ENCODE peak calls at places on chromosome 21, in four cellular contexts. D is vagina, A is ovary, W is testis. E is an unnamed sample.

GRCh38 chr21:29343517-29343916 is 44.8 kb downstream of the BACH1 start:
- DNase-seq in D (no peak), A (no peak), W (no peak), E (no peak)

GRCh38 chr21:30044447-30045064 is 104.8 kb upstream of the GRIK1 start:
- DNase-seq in D (no peak), A (no peak), W (peak), E (peak)

GRCh38 chr21:42941696-42942085 is 16.3 kb upstream of the ERVH48-1 start:
- DNase-seq in D (no peak), A (no peak), W (no peak), E (no peak)

GRCh38 chr21:16570196-16570595 is 840.4 kb downstream of the USP25 start:
- DNase-seq in D (no peak), A (no peak), W (no peak), E (no peak)

GRCh38 chr21:15472108-15472507 is 257.7 kb upstream of the USP25 start:
- DNase-seq in D (no peak), A (no peak), W (no peak), E (no peak)

GRCh38 chr21:38992737-38993136 is 187.0 kb downstream of the ETS2 start:
- DNase-seq in D (no peak), A (no peak), W (no peak), E (no peak)

GRCh38 chr21:29237110-29238051 is 61.3 kb upstream of the BACH1 start:
- DNase-seq in D (no peak), A (no peak), W (peak), E (no peak)

GRCh38 chr21:29209696-29210095 is 79.3 kb downstream of the MAP3K7CL start:
- DNase-seq in D (no peak), A (no peak), W (no peak), E (no peak)

GRCh38 chr21:39633770-39634181 is 21.0 kb downstream of the B3GALT5 start:
- DNase-seq in D (no peak), A (no peak), W (no peak), E (no peak)

DNA sequence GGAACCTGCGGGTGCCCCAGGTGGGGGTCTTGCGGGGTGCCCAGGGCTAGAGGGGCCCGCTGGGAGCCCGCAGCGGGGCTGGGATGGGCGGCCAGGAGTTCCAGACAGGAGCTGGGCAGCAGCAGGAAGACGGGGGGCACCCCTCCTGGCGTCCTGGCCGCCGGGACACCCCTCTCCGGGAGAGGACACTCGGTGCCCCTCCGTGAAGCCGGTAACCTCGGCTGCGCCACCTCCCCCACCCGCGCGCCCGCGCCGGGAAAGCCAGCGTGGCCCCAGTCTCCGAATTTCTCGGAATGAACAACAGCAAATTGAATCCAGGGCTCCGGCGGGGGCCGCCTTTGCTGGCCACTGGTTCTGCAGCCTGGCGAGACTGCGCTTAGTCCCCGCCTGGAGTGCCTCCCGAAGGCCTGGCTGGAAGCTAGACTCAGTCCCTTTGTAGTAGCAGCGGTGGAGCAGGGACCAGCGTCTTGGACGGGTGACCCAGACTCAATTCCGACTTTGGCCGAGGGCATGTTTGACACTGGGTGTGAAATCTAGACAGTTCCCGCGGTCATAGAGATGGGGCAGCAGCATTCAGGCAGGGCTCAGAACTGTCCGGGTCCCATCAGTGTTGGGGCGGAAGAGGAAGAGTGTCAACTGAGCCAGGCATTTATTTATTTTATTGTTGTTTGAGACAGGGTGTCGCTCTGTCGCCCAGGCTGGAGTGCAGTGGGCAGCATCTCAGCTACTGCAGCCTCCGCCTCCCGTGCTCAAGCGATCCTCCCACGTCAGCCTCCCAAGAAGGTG is 766 bp downstream of the IFNGR2 start:
- DNase-seq in D (no peak), A (peak), W (peak), E (peak)
- TF ChIP-seq POLR2A in D (no peak), A (peak), W (no peak), E (peak)

GRCh38 chr21:41763996-41764395 is 2.9 kb downstream of the RIPK4 start:
- DNase-seq in D (no peak), A (no peak), W (no peak), E (no peak)
- H3K4me3 ChIP-seq in D (peak), A (no peak), W (no peak), E (no peak)

DNA sequence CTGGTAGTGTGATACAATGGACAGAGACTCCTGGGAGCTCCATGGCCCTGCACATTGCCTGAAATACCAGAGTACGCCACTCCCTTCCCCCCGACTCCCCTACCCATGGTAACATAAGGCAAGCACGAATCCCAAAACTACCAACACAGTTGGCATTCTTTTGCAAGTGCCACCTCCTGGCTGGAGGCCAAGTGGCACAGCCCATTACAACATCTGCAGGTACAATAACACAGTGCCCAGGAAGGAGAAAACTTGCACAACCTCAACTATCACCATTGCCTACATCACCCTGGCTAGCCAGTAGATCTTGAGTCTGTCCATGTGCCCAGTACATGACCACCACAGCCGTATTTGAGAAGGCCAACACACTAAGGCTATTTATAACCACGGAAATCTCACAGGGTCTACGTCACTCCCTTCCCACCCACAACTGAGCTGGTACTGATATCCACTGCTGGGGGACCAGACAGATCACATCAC is 11.7 kb downstream of the ADAMTS1 start:
- DNase-seq in D (no peak), A (peak), W (no peak), E (no peak)
- H3K27ac ChIP-seq in D (no peak), A (no peak), W (no peak), E (no peak)

GRCh38 chr21:44790401-44790800 is 11.2 kb downstream of the UBE2G2 start:
- DNase-seq in D (no peak), A (no peak), W (no peak), E (no peak)
- TF ChIP-seq POLR2A in D (no peak), A (no peak), W (no peak), E (no peak)

GRCh38 chr21:36688324-36688723 is 10.6 kb upstream of the SIM2 start:
- DNase-seq in D (no peak), A (no peak), W (no peak), E (no peak)
- H3K4me3 ChIP-seq in D (no peak), A (no peak), W (no peak), E (no peak)

DNA sequence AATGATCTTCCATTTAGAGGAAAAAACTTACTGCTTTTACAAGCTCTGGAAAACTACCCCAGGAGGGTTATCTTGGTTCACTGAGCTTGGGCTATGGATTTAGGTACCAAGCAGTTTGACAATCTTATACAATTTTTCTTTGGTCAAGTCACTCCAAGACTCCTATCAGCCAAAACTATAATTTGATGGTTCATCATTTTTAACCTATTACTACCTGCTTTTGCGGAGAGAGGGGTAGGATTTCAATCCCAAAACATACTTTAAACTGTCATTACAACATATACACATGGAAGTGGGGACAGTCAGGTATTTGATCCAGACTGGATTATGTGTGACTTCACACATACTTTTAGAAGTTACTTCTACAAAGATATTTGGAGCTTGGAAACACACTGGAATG is 71.8 kb downstream of the RUNX1 start:
- DNase-seq in D (no peak), A (no peak), W (no peak), E (no peak)
- H3K27ac ChIP-seq in D (no peak), A (no peak), W (no peak), E (no peak)